ENCODE peak calls at places on chromosomes 16 and 17, in four cellular contexts. One of them, this sample, is unnamed.

GRCh38 chr17:61746248-61746985 is 116.9 kb downstream of the BRIP1 start:
- DNase-seq in activated CD8-positive, alpha-beta memory T cell treated with anti-CD3 and anti-CD28 coated beads, Interleukin-2, amount 50 U/mL, for 48 hours: no peak
- DNase-seq in brain microvascular endothelial cell: no peak
- DNase-seq in caudate nucleus: no peak
- DNase-seq in this sample: no peak

GRCh38 chr17:334974-335481 is 17.6 kb downstream of the RPH3AL start:
- DNase-seq in activated CD8-positive, alpha-beta memory T cell treated with anti-CD3 and anti-CD28 coated beads, Interleukin-2, amount 50 U/mL, for 48 hours: no peak
- DNase-seq in brain microvascular endothelial cell: no peak
- DNase-seq in caudate nucleus: no peak
- DNase-seq in this sample: no peak

GRCh38 chr17:3910420-3911270 is 5.6 kb downstream of the P2RX1 start:
- DNase-seq in activated CD8-positive, alpha-beta memory T cell treated with anti-CD3 and anti-CD28 coated beads, Interleukin-2, amount 50 U/mL, for 48 hours: no peak
- DNase-seq in brain microvascular endothelial cell: no peak
- DNase-seq in caudate nucleus: no peak
- DNase-seq in this sample: no peak

GRCh38 chr17:13746379-13746778 is 144.7 kb upstream of the HS3ST3A1 start:
- DNase-seq in activated CD8-positive, alpha-beta memory T cell treated with anti-CD3 and anti-CD28 coated beads, Interleukin-2, amount 50 U/mL, for 48 hours: no peak
- DNase-seq in brain microvascular endothelial cell: no peak
- DNase-seq in caudate nucleus: no peak
- DNase-seq in this sample: no peak

GRCh38 chr17:73613947-73614655 is 30.1 kb downstream of the SDK2 start:
- DNase-seq in activated CD8-positive, alpha-beta memory T cell treated with anti-CD3 and anti-CD28 coated beads, Interleukin-2, amount 50 U/mL, for 48 hours: no peak
- DNase-seq in brain microvascular endothelial cell: no peak
- DNase-seq in caudate nucleus: no peak
- DNase-seq in this sample: no peak

GRCh38 chr17:72406501-72406900 is 285.7 kb downstream of the SOX9 start:
- DNase-seq in activated CD8-positive, alpha-beta memory T cell treated with anti-CD3 and anti-CD28 coated beads, Interleukin-2, amount 50 U/mL, for 48 hours: no peak
- DNase-seq in brain microvascular endothelial cell: no peak
- DNase-seq in caudate nucleus: no peak
- DNase-seq in this sample: no peak

GRCh38 chr17:16027708-16028584 is 28.3 kb downstream of the TTC19 start:
- DNase-seq in activated CD8-positive, alpha-beta memory T cell treated with anti-CD3 and anti-CD28 coated beads, Interleukin-2, amount 50 U/mL, for 48 hours: peak
- DNase-seq in brain microvascular endothelial cell: peak
- DNase-seq in caudate nucleus: no peak
- DNase-seq in this sample: peak

GRCh38 chr17:9255838-9256237 is 234.5 kb downstream of the NTN1 start:
- DNase-seq in activated CD8-positive, alpha-beta memory T cell treated with anti-CD3 and anti-CD28 coated beads, Interleukin-2, amount 50 U/mL, for 48 hours: no peak
- DNase-seq in brain microvascular endothelial cell: no peak
- DNase-seq in caudate nucleus: no peak
- DNase-seq in this sample: no peak

GRCh38 chr16:31072540-31073072 is 1.4 kb downstream of the ZNF668 start:
- DNase-seq in activated CD8-positive, alpha-beta memory T cell treated with anti-CD3 and anti-CD28 coated beads, Interleukin-2, amount 50 U/mL, for 48 hours: no peak
- DNase-seq in brain microvascular endothelial cell: peak
- DNase-seq in caudate nucleus: no peak
- DNase-seq in this sample: peak

GRCh38 chr16:75532791-75533190 is 3.1 kb downstream of the CHST5 start:
- DNase-seq in activated CD8-positive, alpha-beta memory T cell treated with anti-CD3 and anti-CD28 coated beads, Interleukin-2, amount 50 U/mL, for 48 hours: no peak
- DNase-seq in brain microvascular endothelial cell: no peak
- DNase-seq in caudate nucleus: no peak
- DNase-seq in this sample: no peak

GRCh38 chr17:7997186-7997585 is 5.2 kb upstream of the GUCY2D start:
- DNase-seq in activated CD8-positive, alpha-beta memory T cell treated with anti-CD3 and anti-CD28 coated beads, Interleukin-2, amount 50 U/mL, for 48 hours: no peak
- DNase-seq in brain microvascular endothelial cell: no peak
- DNase-seq in caudate nucleus: no peak
- DNase-seq in this sample: peak

GRCh38 chr17:32007463-32008298 is 498 bp downstream of the LRRC37B start:
- DNase-seq in activated CD8-positive, alpha-beta memory T cell treated with anti-CD3 and anti-CD28 coated beads, Interleukin-2, amount 50 U/mL, for 48 hours: peak
- DNase-seq in brain microvascular endothelial cell: peak
- DNase-seq in caudate nucleus: peak
- DNase-seq in this sample: peak

GRCh38 chr17:37176683-37177082 is 199.1 kb upstream of the C17orf78 start:
- DNase-seq in activated CD8-positive, alpha-beta memory T cell treated with anti-CD3 and anti-CD28 coated beads, Interleukin-2, amount 50 U/mL, for 48 hours: no peak
- DNase-seq in brain microvascular endothelial cell: peak
- DNase-seq in caudate nucleus: no peak
- DNase-seq in this sample: no peak

GRCh38 chr17:77513045-77513444 is 372.3 kb downstream of the SEC14L1 start:
- DNase-seq in activated CD8-positive, alpha-beta memory T cell treated with anti-CD3 and anti-CD28 coated beads, Interleukin-2, amount 50 U/mL, for 48 hours: peak
- DNase-seq in brain microvascular endothelial cell: no peak
- DNase-seq in caudate nucleus: no peak
- DNase-seq in this sample: no peak

GRCh38 chr16:78745491-78746019 is 646.1 kb downstream of the WWOX start:
- DNase-seq in activated CD8-positive, alpha-beta memory T cell treated with anti-CD3 and anti-CD28 coated beads, Interleukin-2, amount 50 U/mL, for 48 hours: no peak
- DNase-seq in brain microvascular endothelial cell: no peak
- DNase-seq in caudate nucleus: no peak
- DNase-seq in this sample: no peak

GRCh38 chr16:23687034-23687808 is 8.5 kb downstream of the PLK1 start:
- DNase-seq in activated CD8-positive, alpha-beta memory T cell treated with anti-CD3 and anti-CD28 coated beads, Interleukin-2, amount 50 U/mL, for 48 hours: no peak
- DNase-seq in brain microvascular endothelial cell: no peak
- DNase-seq in caudate nucleus: no peak
- DNase-seq in this sample: no peak

GRCh38 chr16:67157892-67158635 is 1.6 kb downstream of the TRADD start:
- DNase-seq in activated CD8-positive, alpha-beta memory T cell treated with anti-CD3 and anti-CD28 coated beads, Interleukin-2, amount 50 U/mL, for 48 hours: no peak
- DNase-seq in brain microvascular endothelial cell: no peak
- DNase-seq in caudate nucleus: no peak
- DNase-seq in this sample: no peak

GRCh38 chr17:77834170-77835115 is 124.1 kb upstream of the TNRC6C start:
- DNase-seq in activated CD8-positive, alpha-beta memory T cell treated with anti-CD3 and anti-CD28 coated beads, Interleukin-2, amount 50 U/mL, for 48 hours: peak
- DNase-seq in brain microvascular endothelial cell: peak
- DNase-seq in caudate nucleus: no peak
- DNase-seq in this sample: peak

GRCh38 chr17:45915263-45915662 is 20.9 kb downstream of the MAPT start:
- DNase-seq in activated CD8-positive, alpha-beta memory T cell treated with anti-CD3 and anti-CD28 coated beads, Interleukin-2, amount 50 U/mL, for 48 hours: no peak
- DNase-seq in brain microvascular endothelial cell: no peak
- DNase-seq in caudate nucleus: no peak
- DNase-seq in this sample: no peak

GRCh38 chr17:1997587-1998425 is 27.3 kb downstream of the RTN4RL1 start:
- DNase-seq in activated CD8-positive, alpha-beta memory T cell treated with anti-CD3 and anti-CD28 coated beads, Interleukin-2, amount 50 U/mL, for 48 hours: no peak
- DNase-seq in brain microvascular endothelial cell: no peak
- DNase-seq in caudate nucleus: no peak
- DNase-seq in this sample: peak

GRCh38 chr16:86911311-86911999 is 333.1 kb downstream of the FOXL1 start:
- DNase-seq in activated CD8-positive, alpha-beta memory T cell treated with anti-CD3 and anti-CD28 coated beads, Interleukin-2, amount 50 U/mL, for 48 hours: no peak
- DNase-seq in brain microvascular endothelial cell: no peak
- DNase-seq in caudate nucleus: no peak
- DNase-seq in this sample: no peak

GRCh38 chr16:69040144-69040909 is 65.1 kb upstream of the HAS3 start:
- DNase-seq in activated CD8-positive, alpha-beta memory T cell treated with anti-CD3 and anti-CD28 coated beads, Interleukin-2, amount 50 U/mL, for 48 hours: no peak
- DNase-seq in brain microvascular endothelial cell: no peak
- DNase-seq in caudate nucleus: no peak
- DNase-seq in this sample: no peak

GRCh38 chr17:78120971-78121800 is 7.4 kb downstream of the TMC6 start:
- DNase-seq in activated CD8-positive, alpha-beta memory T cell treated with anti-CD3 and anti-CD28 coated beads, Interleukin-2, amount 50 U/mL, for 48 hours: peak
- DNase-seq in brain microvascular endothelial cell: no peak
- DNase-seq in caudate nucleus: no peak
- DNase-seq in this sample: no peak

GRCh38 chr17:62649570-62649969 is 22.1 kb downstream of the MRC2 start:
- DNase-seq in activated CD8-positive, alpha-beta memory T cell treated with anti-CD3 and anti-CD28 coated beads, Interleukin-2, amount 50 U/mL, for 48 hours: no peak
- DNase-seq in brain microvascular endothelial cell: no peak
- DNase-seq in caudate nucleus: no peak
- DNase-seq in this sample: no peak

GRCh38 chr16:6977291-6977690 is 355.4 kb upstream of the RBFOX1 start:
- DNase-seq in activated CD8-positive, alpha-beta memory T cell treated with anti-CD3 and anti-CD28 coated beads, Interleukin-2, amount 50 U/mL, for 48 hours: no peak
- DNase-seq in brain microvascular endothelial cell: no peak
- DNase-seq in caudate nucleus: no peak
- DNase-seq in this sample: no peak

GRCh38 chr16:8905168-8905762 is 23.1 kb downstream of the LITAFD start:
- DNase-seq in activated CD8-positive, alpha-beta memory T cell treated with anti-CD3 and anti-CD28 coated beads, Interleukin-2, amount 50 U/mL, for 48 hours: no peak
- DNase-seq in brain microvascular endothelial cell: peak
- DNase-seq in caudate nucleus: no peak
- DNase-seq in this sample: peak

GRCh38 chr16:6929868-6930267 is 402.8 kb upstream of the RBFOX1 start:
- DNase-seq in activated CD8-positive, alpha-beta memory T cell treated with anti-CD3 and anti-CD28 coated beads, Interleukin-2, amount 50 U/mL, for 48 hours: no peak
- DNase-seq in brain microvascular endothelial cell: no peak
- DNase-seq in caudate nucleus: no peak
- DNase-seq in this sample: no peak

GRCh38 chr16:20611975-20612471 is 35.9 kb upstream of the ACSM2B start:
- DNase-seq in activated CD8-positive, alpha-beta memory T cell treated with anti-CD3 and anti-CD28 coated beads, Interleukin-2, amount 50 U/mL, for 48 hours: no peak
- DNase-seq in brain microvascular endothelial cell: no peak
- DNase-seq in caudate nucleus: no peak
- DNase-seq in this sample: no peak

GRCh38 chr17:67194134-67194533 is 50.9 kb downstream of the HELZ start:
- DNase-seq in activated CD8-positive, alpha-beta memory T cell treated with anti-CD3 and anti-CD28 coated beads, Interleukin-2, amount 50 U/mL, for 48 hours: no peak
- DNase-seq in brain microvascular endothelial cell: peak
- DNase-seq in caudate nucleus: no peak
- DNase-seq in this sample: peak

GRCh38 chr16:4968879-4969278 is 10.7 kb downstream of the SEC14L5 start:
- DNase-seq in activated CD8-positive, alpha-beta memory T cell treated with anti-CD3 and anti-CD28 coated beads, Interleukin-2, amount 50 U/mL, for 48 hours: no peak
- DNase-seq in brain microvascular endothelial cell: no peak
- DNase-seq in caudate nucleus: no peak
- DNase-seq in this sample: no peak

GRCh38 chr17:74287203-74287602 is 13.2 kb downstream of the DNAI2 start:
- DNase-seq in activated CD8-positive, alpha-beta memory T cell treated with anti-CD3 and anti-CD28 coated beads, Interleukin-2, amount 50 U/mL, for 48 hours: no peak
- DNase-seq in brain microvascular endothelial cell: no peak
- DNase-seq in caudate nucleus: no peak
- DNase-seq in this sample: no peak

GRCh38 chr17:41547378-41547841 is 19.3 kb upstream of the KRT19 start:
- DNase-seq in activated CD8-positive, alpha-beta memory T cell treated with anti-CD3 and anti-CD28 coated beads, Interleukin-2, amount 50 U/mL, for 48 hours: no peak
- DNase-seq in brain microvascular endothelial cell: no peak
- DNase-seq in caudate nucleus: no peak
- DNase-seq in this sample: no peak

GRCh38 chr17:74874615-74875037 is 1.8 kb upstream of the FDXR start:
- DNase-seq in activated CD8-positive, alpha-beta memory T cell treated with anti-CD3 and anti-CD28 coated beads, Interleukin-2, amount 50 U/mL, for 48 hours: no peak
- DNase-seq in brain microvascular endothelial cell: no peak
- DNase-seq in caudate nucleus: no peak
- DNase-seq in this sample: no peak

GRCh38 chr17:7838291-7839075 is 4.5 kb downstream of the KDM6B start:
- DNase-seq in activated CD8-positive, alpha-beta memory T cell treated with anti-CD3 and anti-CD28 coated beads, Interleukin-2, amount 50 U/mL, for 48 hours: no peak
- DNase-seq in brain microvascular endothelial cell: peak
- DNase-seq in caudate nucleus: peak
- DNase-seq in this sample: no peak

GRCh38 chr16:67433131-67433719 is 2.3 kb downstream of the HSD11B2 start:
- DNase-seq in activated CD8-positive, alpha-beta memory T cell treated with anti-CD3 and anti-CD28 coated beads, Interleukin-2, amount 50 U/mL, for 48 hours: no peak
- DNase-seq in brain microvascular endothelial cell: no peak
- DNase-seq in caudate nucleus: no peak
- DNase-seq in this sample: no peak

GRCh38 chr17:27475981-27476895 is 20.0 kb downstream of the KSR1 start:
- DNase-seq in activated CD8-positive, alpha-beta memory T cell treated with anti-CD3 and anti-CD28 coated beads, Interleukin-2, amount 50 U/mL, for 48 hours: no peak
- DNase-seq in brain microvascular endothelial cell: no peak
- DNase-seq in caudate nucleus: no peak
- DNase-seq in this sample: no peak

GRCh38 chr17:19278729-19279128 is 41.6 kb downstream of the EPN2 start:
- DNase-seq in activated CD8-positive, alpha-beta memory T cell treated with anti-CD3 and anti-CD28 coated beads, Interleukin-2, amount 50 U/mL, for 48 hours: no peak
- DNase-seq in brain microvascular endothelial cell: no peak
- DNase-seq in caudate nucleus: no peak
- DNase-seq in this sample: no peak

This sample was measured in A549.